ENCODE peak calls at places on chromosomes 7 and 10, in eight cellular contexts. V, W, G, R, L, E, P and Q are unnamed samples.

GRCh38 chr7:100875356-100875751 is 451 bp downstream of the SRRT start:
- DNase-seq in P (no peak), G (no peak), L (no peak), E (no peak), R (peak), V (no peak), W (no peak), Q (no peak)

GRCh38 chr10:98971464-98971863 is 264.2 kb downstream of the HPSE2 start:
- DNase-seq in L (no peak), E (peak), V (no peak), R (no peak), G (no peak), W (no peak), P (no peak), Q (no peak)

GRCh38 chr10:7432884-7433726 is 22.3 kb upstream of the SFMBT2 start:
- DNase-seq in V (no peak), E (peak), G (no peak), P (no peak), L (no peak), R (no peak), W (no peak), Q (no peak)

GRCh38 chr10:31083765-31084184 is 52.1 kb upstream of the ZNF438 start:
- DNase-seq in V (peak), G (no peak), E (peak), P (peak), W (peak), L (no peak), R (no peak), Q (no peak)

GRCh38 chr10:20059084-20059835 is 243.0 kb downstream of the PLXDC2 start:
- DNase-seq in G (no peak), W (no peak), V (no peak), E (peak), P (no peak), L (no peak), R (no peak), Q (no peak)

GRCh38 chr7:5417106-5418071 is 6.2 kb downstream of the TNRC18 start:
- DNase-seq in W (no peak), L (no peak), V (no peak), R (no peak), E (no peak), P (no peak), G (no peak), Q (no peak)

GRCh38 chr10:67779455-67780205 is 58.4 kb downstream of the DNAJC12 start:
- DNase-seq in E (peak), P (peak), W (peak), G (peak), R (no peak), V (no peak), L (peak), Q (no peak)

GRCh38 chr7:90603346-90603745 is 7.2 kb downstream of the CDK14 start:
- DNase-seq in V (no peak), G (no peak), W (no peak), R (no peak), E (no peak), L (no peak), P (no peak), Q (no peak)

GRCh38 chr10:32005050-32005449 is 51.2 kb downstream of the KIF5B start:
- DNase-seq in G (peak), L (peak), W (peak), P (peak), V (no peak), E (peak), R (no peak), Q (no peak)

GRCh38 chr10:23556727-23557440 is 118.0 kb downstream of the OTUD1 start:
- DNase-seq in P (peak), E (peak), V (no peak), L (no peak), W (no peak), G (no peak), R (no peak), Q (no peak)

GRCh38 chr7:44408596-44408995 is 81.9 kb downstream of the NUDCD3 start:
- DNase-seq in W (no peak), R (no peak), E (no peak), P (no peak), G (no peak), V (no peak), L (no peak), Q (no peak)

GRCh38 chr7:80445351-80445750 is 66.5 kb downstream of the GNAT3 start:
- DNase-seq in W (no peak), V (no peak), P (no peak), G (no peak), E (no peak), L (no peak), R (no peak), Q (peak)

GRCh38 chr10:48731654-48732053 is 47.0 kb downstream of the WDFY4 start:
- DNase-seq in P (no peak), R (no peak), V (no peak), G (no peak), W (no peak), L (no peak), E (no peak), Q (no peak)

GRCh38 chr10:47418966-47419365 is 34.9 kb upstream of the ZNF488 start:
- DNase-seq in W (no peak), V (no peak), P (no peak), G (no peak), R (no peak), E (no peak), L (no peak), Q (no peak)

GRCh38 chr10:110993024-110993693 is 73.8 kb downstream of the SHOC2 start:
- DNase-seq in W (no peak), P (peak), R (no peak), G (no peak), E (peak), L (peak), V (no peak), Q (peak)

GRCh38 chr10:12628153-12628552 is 278.8 kb downstream of the CAMK1D start:
- DNase-seq in L (no peak), V (no peak), P (no peak), W (no peak), E (no peak), G (no peak), R (no peak), Q (no peak)

GRCh38 chr7:47032171-47032915 is 549.6 kb downstream of the TNS3 start:
- DNase-seq in P (no peak), W (no peak), G (no peak), R (no peak), L (no peak), E (peak), V (no peak), Q (peak)

GRCh38 chr10:35390843-35391152 is 54.5 kb downstream of the CCNY start:
- DNase-seq in G (no peak), R (no peak), L (no peak), W (no peak), V (no peak), E (no peak), P (no peak), Q (no peak)

GRCh38 chr10:11602919-11603523 is 8.4 kb downstream of the USP6NL start:
- DNase-seq in E (peak), P (no peak), G (no peak), L (no peak), W (no peak), R (no peak), V (no peak), Q (no peak)

GRCh38 chr10:9682812-9683211 is 1334.9 kb upstream of the CELF2 start:
- DNase-seq in W (no peak), P (no peak), L (no peak), E (no peak), G (no peak), R (no peak), V (no peak), Q (no peak)

GRCh38 chr10:44386546-44387052 is 1.7 kb upstream of the CXCL12 start:
- DNase-seq in P (peak), V (peak), W (peak), R (peak), E (peak), G (peak), L (no peak), Q (no peak)

GRCh38 chr7:132061931-132062330 is 505.5 kb upstream of the PODXL start:
- DNase-seq in L (no peak), R (no peak), G (no peak), W (no peak), P (no peak), V (no peak), E (peak), Q (no peak)

GRCh38 chr7:132654150-132654549 is 77.9 kb upstream of the PLXNA4 start:
- DNase-seq in E (no peak), L (no peak), P (no peak), W (peak), V (no peak), R (no peak), G (no peak), Q (no peak)

GRCh38 chr10:132231656-132232552 is 45.2 kb downstream of the DPYSL4 start:
- DNase-seq in P (no peak), V (peak), W (no peak), R (no peak), G (no peak), E (no peak), L (no peak), Q (no peak)

GRCh38 chr7:66371096-66371824 is 166.1 kb downstream of the TPST1 start:
- DNase-seq in G (no peak), W (no peak), L (no peak), E (no peak), R (no peak), V (no peak), P (no peak), Q (no peak)

GRCh38 chr10:131936756-131937155 is 35.9 kb downstream of the PPP2R2D start:
- DNase-seq in L (no peak), P (no peak), R (no peak), G (no peak), E (no peak), V (no peak), W (no peak), Q (no peak)

GRCh38 chr7:88218836-88219605 is 817 bp downstream of the SRI start:
- DNase-seq in G (peak), P (peak), L (no peak), E (peak), V (peak), R (peak), W (peak), Q (no peak)

GRCh38 chr7:13920053-13920697 is 69.3 kb downstream of the ETV1 start:
- DNase-seq in V (no peak), R (no peak), W (peak), L (peak), G (no peak), E (peak), P (peak), Q (peak)

GRCh38 chr7:44761207-44762161 is 12.8 kb downstream of the ZMIZ2 start:
- DNase-seq in E (peak), P (no peak), L (no peak), G (no peak), R (peak), V (peak), W (no peak), Q (no peak)

GRCh38 chr7:111392976-111393762 is 169.1 kb downstream of the IMMP2L start:
- DNase-seq in R (peak), E (no peak), V (no peak), W (no peak), G (no peak), L (no peak), P (no peak), Q (no peak)

GRCh38 chr10:5603848-5604170 is 62.6 kb downstream of the ASB13 start:
- DNase-seq in V (no peak), E (no peak), W (no peak), R (no peak), L (no peak), G (no peak), P (no peak), Q (no peak)

GRCh38 chr7:99665312-99665759 is 14.5 kb downstream of the CYP3A5 start:
- DNase-seq in E (no peak), W (no peak), V (no peak), G (no peak), L (no peak), R (no peak), P (no peak), Q (no peak)

GRCh38 chr10:25522946-25523608 is 348.3 kb downstream of the GPR158 start:
- DNase-seq in E (no peak), V (no peak), G (no peak), W (peak), P (no peak), L (no peak), R (no peak), Q (no peak)

GRCh38 chr10:71729023-71729649 is 9.6 kb upstream of the C10orf105 start:
- DNase-seq in R (peak), E (no peak), G (no peak), W (no peak), V (peak), P (no peak), L (no peak), Q (no peak)

GRCh38 chr10:32795598-32796183 is 162.3 kb downstream of the ITGB1 start:
- DNase-seq in W (no peak), R (no peak), G (no peak), V (no peak), P (no peak), L (no peak), E (peak), Q (no peak)

GRCh38 chr7:133230591-133231194 is 22.2 kb upstream of the EXOC4 start:
- DNase-seq in P (peak), W (peak), R (no peak), V (no peak), E (peak), L (peak), G (peak), Q (peak)

DNA sequence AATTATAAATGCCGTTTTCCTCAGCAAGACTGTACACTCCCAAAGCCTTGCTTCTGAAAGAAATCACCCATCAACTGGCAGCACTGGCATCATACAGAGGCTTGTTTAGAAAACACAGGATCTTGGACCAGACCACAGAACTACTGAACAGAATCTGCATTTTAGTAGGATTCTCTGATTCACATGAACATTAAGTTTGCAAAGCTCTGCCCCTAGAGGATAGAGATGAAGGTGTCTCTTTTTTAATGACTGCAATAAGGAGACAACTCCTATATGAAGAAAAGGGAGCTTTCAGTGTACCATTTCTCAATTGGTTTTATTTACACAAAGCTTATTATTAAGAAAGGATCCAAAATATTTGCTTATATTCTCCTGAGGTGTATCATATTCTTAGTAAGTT is 172.7 kb downstream of the AGMO start:
- DNase-seq in P (no peak), V (no peak), L (no peak), R (no peak), E (no peak), G (no peak), W (no peak), Q (no peak)
- TF ChIP-seq CTCF in P (peak), V (no peak), L (peak), R (no peak), E (no peak), G (no peak), W (no peak), Q (no peak)

DNA sequence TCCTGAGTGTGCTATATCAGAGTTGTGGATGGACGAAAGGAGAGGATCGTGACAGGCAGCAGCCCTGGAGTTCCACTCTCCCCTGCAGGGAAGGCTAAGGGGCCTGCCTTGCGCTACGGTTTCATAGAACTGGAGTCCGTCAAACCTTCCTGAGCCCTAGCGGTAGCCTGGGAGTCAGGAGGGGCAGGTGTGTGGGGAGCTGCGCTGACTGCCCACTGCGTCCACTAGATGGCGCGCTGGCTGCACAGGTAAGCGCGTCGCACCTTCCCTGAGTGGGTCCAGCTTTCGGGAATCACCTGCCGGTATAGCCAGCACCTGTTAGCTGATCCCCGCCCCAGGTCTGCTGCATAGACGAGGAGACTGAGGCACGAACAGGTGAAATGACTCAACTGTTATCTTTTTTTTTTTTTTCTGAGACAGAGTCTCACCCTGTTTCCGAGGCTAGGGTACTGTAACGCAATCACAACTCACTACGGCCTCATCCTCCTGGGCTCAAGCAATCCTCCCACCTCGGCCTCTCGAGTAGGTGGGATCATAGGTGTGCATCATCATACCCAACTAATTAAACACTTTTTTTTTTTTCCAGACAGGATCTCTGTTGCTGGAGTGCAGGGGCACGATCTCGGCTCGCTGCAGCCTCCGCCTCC is 20.2 kb upstream of the BAIAP2L1 start:
- DNase-seq in E (peak), L (no peak), G (peak), R (peak), W (peak), P (no peak), V (peak), Q (no peak)
- TF ChIP-seq CTCF in E (peak), L (peak), G (peak), R (peak), W (peak), P (peak), V (peak), Q (peak)

GRCh38 chr10:128295003-128295402 is 168.8 kb upstream of the MKI67 start:
- DNase-seq in W (no peak), V (no peak), L (no peak), E (no peak), G (no peak), P (no peak), R (no peak), Q (no peak)
- TF ChIP-seq CTCF in W (no peak), V (no peak), L (no peak), E (no peak), G (no peak), P (no peak), R (no peak), Q (no peak)

DNA sequence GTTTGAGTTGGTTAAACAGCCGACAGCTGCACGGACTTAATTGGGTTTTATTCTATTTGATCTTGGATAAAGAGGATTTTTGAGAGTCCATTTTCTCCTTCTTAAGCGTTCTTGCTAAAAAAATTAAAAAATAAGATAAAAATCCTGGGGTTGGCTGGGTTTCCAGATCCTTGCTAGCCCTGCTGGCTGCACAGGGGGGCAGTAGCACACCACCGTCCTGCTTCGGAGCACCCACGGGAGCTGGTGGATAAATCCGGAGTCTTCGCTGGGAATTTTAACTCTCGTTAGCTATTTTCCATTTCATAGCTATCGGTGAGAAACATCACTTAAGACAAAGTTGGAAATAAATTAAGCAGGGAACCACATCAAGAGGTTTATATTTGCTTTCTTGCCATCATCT is 792.1 kb downstream of the TYW1 start:
- DNase-seq in P (no peak), E (peak), L (no peak), V (no peak), G (peak), R (no peak), W (no peak), Q (no peak)
- TF ChIP-seq CTCF in P (peak), E (no peak), L (no peak), V (peak), G (peak), R (peak), W (no peak), Q (peak)